ENCODE peak calls at places on chromosomes 1 and 21, in nine cellular contexts. V is AG04450, M is nephron progenitor cell, F is endothelial cell, W is GM13976, N is GM20000, B is astrocyte, S is astrocyte of the spinal cord, D is chondrocyte. E is an unnamed sample.

GRCh38 chr1:213104604-213105003 is 53.6 kb downstream of the RPS6KC1 start:
- DNase-seq in F (no peak), W (no peak), B (no peak), M (no peak), D (no peak), S (no peak), N (no peak), V (no peak), E (no peak)

GRCh38 chr1:20370628-20371200 is 80.0 kb downstream of the VWA5B1 start:
- DNase-seq in D (no peak), N (no peak), M (no peak), V (no peak), F (no peak), B (no peak), W (no peak), S (no peak), E (peak)

GRCh38 chr1:2643414-2644077 is 10.7 kb upstream of the MMEL1 start:
- DNase-seq in W (peak), N (no peak), M (no peak), F (no peak), S (no peak), D (peak), V (no peak), B (no peak), E (no peak)

GRCh38 chr1:186390925-186391324 is 15.3 kb downstream of the ODR4 start:
- DNase-seq in W (no peak), V (no peak), N (no peak), F (no peak), S (no peak), D (no peak), B (no peak), M (no peak), E (no peak)

GRCh38 chr1:108043712-108044111 is 78.7 kb upstream of the VAV3 start:
- DNase-seq in S (no peak), F (no peak), V (no peak), W (peak), N (peak), M (no peak), B (no peak), D (no peak), E (no peak)

GRCh38 chr1:167071286-167071685 is 18.9 kb downstream of the GPA33 start:
- DNase-seq in S (no peak), W (no peak), V (no peak), D (no peak), N (no peak), F (no peak), B (no peak), M (no peak), E (no peak)

GRCh38 chr1:42844592-42845140 is 1.7 kb upstream of the ZNF691 start:
- DNase-seq in W (no peak), V (no peak), S (no peak), B (peak), F (no peak), N (no peak), M (no peak), D (no peak), E (no peak)

GRCh38 chr1:52738148-52738547 is 11.9 kb downstream of the ZYG11B start:
- DNase-seq in F (no peak), V (no peak), M (no peak), N (no peak), B (no peak), S (no peak), W (no peak), D (no peak), E (no peak)

GRCh38 chr1:24996983-24997893 is 67.2 kb upstream of the RUNX3 start:
- DNase-seq in M (no peak), V (no peak), S (no peak), W (peak), D (peak), B (no peak), F (no peak), N (peak), E (peak)

GRCh38 chr1:101757985-101758384 is 238.7 kb downstream of the OLFM3 start:
- DNase-seq in B (no peak), M (no peak), S (no peak), N (no peak), D (no peak), F (no peak), V (no peak), W (no peak), E (no peak)

GRCh38 chr1:2468041-2468472 is 8.0 kb upstream of the PLCH2 start:
- DNase-seq in S (peak), V (peak), D (no peak), B (peak), W (peak), F (peak), N (peak), M (peak), E (no peak)

GRCh38 chr1:62746086-62746808 is 37.7 kb upstream of the ATG4C start:
- DNase-seq in D (no peak), N (peak), W (peak), V (no peak), F (no peak), S (peak), M (no peak), B (peak), E (no peak)

GRCh38 chr1:1253972-1254666 is 7.6 kb upstream of the C1QTNF12 start:
- DNase-seq in M (no peak), N (no peak), B (no peak), V (no peak), W (no peak), S (no peak), F (no peak), D (no peak), E (no peak)

GRCh38 chr1:84961316-84961715 is 35.6 kb downstream of the MCOLN2 start:
- DNase-seq in W (no peak), S (no peak), N (no peak), M (no peak), B (no peak), D (no peak), V (no peak), F (no peak), E (no peak)

GRCh38 chr1:3865606-3866160 is 8.4 kb downstream of the DFFB start:
- DNase-seq in M (no peak), F (no peak), W (no peak), S (no peak), N (no peak), D (no peak), V (no peak), B (no peak), E (peak)

GRCh38 chr1:153790282-153790995 is 15.2 kb downstream of the SLC27A3 start:
- DNase-seq in W (no peak), B (peak), M (no peak), N (no peak), D (peak), V (peak), S (peak), F (no peak), E (no peak)

GRCh38 chr1:168097921-168098528 is 38.7 kb downstream of the GPR161 start:
- DNase-seq in N (no peak), S (no peak), V (no peak), F (no peak), W (no peak), B (no peak), D (no peak), M (no peak), E (no peak)

GRCh38 chr1:154431586-154432373 is 26.6 kb downstream of the IL6R start:
- DNase-seq in V (peak), B (peak), F (no peak), S (peak), N (no peak), W (no peak), M (no peak), D (no peak), E (no peak)

GRCh38 chr1:174963547-174964125 is 36.1 kb upstream of the CACYBP start:
- DNase-seq in F (no peak), N (no peak), B (no peak), D (no peak), V (no peak), W (no peak), M (no peak), S (no peak), E (no peak)

GRCh38 chr21:43018519-43018918 is 44.2 kb downstream of the PKNOX1 start:
- DNase-seq in B (no peak), S (no peak), V (no peak), D (no peak), W (no peak), M (no peak), N (no peak), F (no peak), E (no peak)

GRCh38 chr1:167763525-167764220 is 41.9 kb downstream of the MPZL1 start:
- DNase-seq in B (peak), D (no peak), S (no peak), W (no peak), V (no peak), N (no peak), F (no peak), M (no peak), E (no peak)

GRCh38 chr1:3074297-3074741 is 5.3 kb downstream of the PRDM16 start:
- DNase-seq in M (no peak), F (no peak), W (no peak), D (no peak), B (peak), N (no peak), V (no peak), S (peak), E (no peak)

GRCh38 chr1:57517587-57518397 is 93.9 kb upstream of the DAB1 start:
- DNase-seq in W (no peak), V (no peak), F (no peak), D (no peak), N (no peak), M (no peak), B (no peak), S (no peak), E (no peak)

GRCh38 chr1:9399510-9400424 is 107.1 kb downstream of the SPSB1 start:
- DNase-seq in N (no peak), D (no peak), F (no peak), B (no peak), M (peak), S (peak), W (no peak), V (no peak), E (peak)

GRCh38 chr1:2855206-2856075 is 53.9 kb upstream of the TTC34 start:
- DNase-seq in W (no peak), B (no peak), F (no peak), S (no peak), D (peak), N (no peak), M (no peak), V (no peak), E (no peak)

DNA sequence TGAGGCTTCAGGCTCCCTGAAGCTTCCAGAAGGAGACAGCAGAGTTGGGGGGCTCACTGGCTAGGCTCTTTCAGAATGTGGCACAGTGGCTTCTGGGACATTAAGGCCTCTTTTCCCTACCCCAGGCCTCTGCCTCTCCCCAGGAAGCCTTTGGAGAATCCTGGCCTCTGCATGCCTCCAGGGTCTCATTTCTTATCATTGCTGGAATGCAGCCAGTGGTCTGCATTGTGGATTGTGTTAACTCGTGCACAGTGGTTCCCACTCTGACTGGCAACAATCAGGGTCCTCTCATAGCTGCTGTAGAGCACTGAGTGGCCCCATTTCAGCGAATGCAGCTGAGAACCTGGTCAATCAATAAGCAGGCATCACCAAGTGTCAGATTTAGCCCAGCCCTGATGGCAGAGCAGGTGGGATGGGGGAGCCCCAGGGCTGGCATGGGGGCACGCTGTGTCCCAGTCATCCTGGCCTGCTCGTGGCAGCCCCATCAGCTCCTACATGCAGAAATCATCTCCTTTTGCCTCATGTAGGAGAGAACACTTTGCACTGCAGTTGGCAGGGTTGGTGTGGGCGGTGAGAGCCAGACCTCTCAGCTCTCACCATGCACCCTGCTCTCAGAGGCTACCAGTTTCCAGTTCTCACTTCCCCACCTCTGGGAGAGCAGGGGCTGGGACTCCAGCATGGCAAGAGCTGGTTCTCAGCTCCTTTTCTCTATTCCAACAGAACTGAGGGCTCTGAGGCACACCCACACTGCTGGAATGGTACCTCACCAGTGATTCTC is 13.4 kb downstream of the ADORA1 start:
- DNase-seq in N (no peak), V (no peak), B (no peak), S (no peak), F (no peak), M (no peak), W (no peak), D (no peak), E (no peak)
- TF ChIP-seq CTCF in N (no peak), V (no peak), B (no peak), S (no peak), F (no peak), M (no peak), W (no peak), D (no peak), E (no peak)

GRCh38 chr1:31677401-31677800 is 26.4 kb downstream of the COL16A1 start:
- DNase-seq in F (no peak), M (no peak), S (no peak), N (no peak), W (no peak), B (no peak), V (no peak), D (no peak), E (no peak)

GRCh38 chr1:31675161-31675560 is 28.7 kb downstream of the COL16A1 start:
- DNase-seq in V (no peak), M (no peak), B (no peak), W (no peak), N (no peak), S (no peak), F (no peak), D (no peak), E (no peak)

GRCh38 chr1:31672988-31673387 is 28.3 kb upstream of the PEF1 start:
- DNase-seq in F (no peak), M (no peak), D (no peak), N (no peak), W (no peak), B (no peak), S (no peak), V (no peak), E (peak)

GRCh38 chr1:31675761-31676160 is 28.1 kb downstream of the COL16A1 start:
- DNase-seq in B (no peak), N (no peak), S (no peak), F (no peak), W (no peak), M (no peak), D (no peak), V (no peak), E (no peak)

GRCh38 chr1:31674626-31675025 is 29.2 kb downstream of the COL16A1 start:
- DNase-seq in D (no peak), S (no peak), F (no peak), V (no peak), M (no peak), W (no peak), B (no peak), N (no peak), E (no peak)
- TF ChIP-seq CTCF in D (no peak), S (no peak), F (no peak), V (no peak), M (no peak), W (no peak), B (no peak), N (no peak), E (no peak)

GRCh38 chr1:231969078-231969477 is 342.5 kb downstream of the DISC1 start:
- DNase-seq in F (no peak), B (no peak), V (no peak), M (no peak), N (no peak), S (no peak), D (no peak), W (no peak), E (peak)

GRCh38 chr1:231964955-231965354 is 338.4 kb downstream of the DISC1 start:
- DNase-seq in B (no peak), S (no peak), M (no peak), D (no peak), N (no peak), V (no peak), F (no peak), W (no peak), E (no peak)

GRCh38 chr1:231965615-231966014 is 339.0 kb downstream of the DISC1 start:
- DNase-seq in B (no peak), V (no peak), D (no peak), W (no peak), N (no peak), F (no peak), S (no peak), M (no peak), E (no peak)

GRCh38 chr1:231964241-231964640 is 337.7 kb downstream of the DISC1 start:
- DNase-seq in B (no peak), N (no peak), D (no peak), W (no peak), S (no peak), F (no peak), V (no peak), M (no peak), E (no peak)

DNA sequence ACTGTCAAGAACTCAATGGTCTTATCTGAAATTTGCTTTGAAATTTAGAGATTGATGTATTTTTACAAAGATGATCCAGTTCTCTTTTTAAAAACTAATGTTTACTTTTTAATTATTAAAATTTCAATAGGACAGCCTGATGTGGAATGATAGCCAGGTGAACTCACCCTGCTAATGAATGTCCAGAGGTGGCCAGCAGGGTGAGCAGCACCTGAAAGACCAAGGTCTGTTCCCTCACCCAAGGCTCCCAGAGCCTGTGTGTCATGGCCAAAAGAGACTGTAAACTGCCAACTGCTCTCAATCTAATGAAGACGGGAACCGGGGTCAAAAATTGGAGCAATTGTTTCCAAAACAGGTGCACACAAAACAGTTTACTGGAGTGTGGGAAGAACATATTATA is 340.4 kb downstream of the DISC1 start:
- DNase-seq in D (no peak), B (no peak), W (no peak), N (no peak), M (no peak), S (no peak), F (no peak), V (no peak), E (no peak)
- TF ChIP-seq CTCF in D (no peak), B (no peak), W (no peak), N (no peak), M (no peak), S (no peak), F (no peak), V (no peak), E (no peak)

GRCh38 chr1:39017266-39017665 is 8.9 kb upstream of the NDUFS5 start:
- DNase-seq in M (no peak), D (no peak), S (no peak), N (no peak), V (no peak), W (no peak), B (no peak), F (no peak), E (no peak)

GRCh38 chr1:39026051-39026946 is at the start of gene NDUFS5:
- DNase-seq in W (peak), S (peak), N (peak), M (peak), F (peak), B (peak), D (peak), V (peak), E (peak)

GRCh38 chr1:39023140-39023539 is 3.0 kb upstream of the NDUFS5 start:
- DNase-seq in B (no peak), D (no peak), N (no peak), M (no peak), F (no peak), V (no peak), S (no peak), W (no peak), E (no peak)

GRCh38 chr1:39016604-39017171 is 9.5 kb upstream of the NDUFS5 start:
- DNase-seq in N (no peak), M (no peak), V (no peak), S (no peak), D (no peak), W (no peak), B (no peak), F (no peak), E (no peak)

GRCh38 chr1:39021431-39021830 is 4.7 kb upstream of the NDUFS5 start:
- DNase-seq in W (no peak), B (no peak), S (no peak), N (no peak), D (no peak), V (no peak), F (no peak), M (no peak), E (no peak)
- TF ChIP-seq CTCF in W (no peak), B (no peak), S (no peak), N (no peak), D (no peak), V (no peak), F (no peak), M (no peak), E (no peak)

GRCh38 chr1:179190861-179191260 is 38.6 kb downstream of the ABL2 start:
- DNase-seq in V (no peak), M (no peak), N (no peak), B (no peak), D (no peak), W (no peak), S (peak), F (no peak), E (no peak)

GRCh38 chr1:179195374-179195773 is 34.1 kb downstream of the ABL2 start:
- DNase-seq in D (no peak), S (no peak), B (no peak), W (no peak), M (no peak), N (no peak), V (no peak), F (no peak), E (no peak)

GRCh38 chr1:179197690-179198297 is 31.7 kb downstream of the ABL2 start:
- DNase-seq in V (no peak), F (no peak), M (no peak), N (no peak), B (no peak), W (no peak), S (no peak), D (no peak), E (no peak)

DNA sequence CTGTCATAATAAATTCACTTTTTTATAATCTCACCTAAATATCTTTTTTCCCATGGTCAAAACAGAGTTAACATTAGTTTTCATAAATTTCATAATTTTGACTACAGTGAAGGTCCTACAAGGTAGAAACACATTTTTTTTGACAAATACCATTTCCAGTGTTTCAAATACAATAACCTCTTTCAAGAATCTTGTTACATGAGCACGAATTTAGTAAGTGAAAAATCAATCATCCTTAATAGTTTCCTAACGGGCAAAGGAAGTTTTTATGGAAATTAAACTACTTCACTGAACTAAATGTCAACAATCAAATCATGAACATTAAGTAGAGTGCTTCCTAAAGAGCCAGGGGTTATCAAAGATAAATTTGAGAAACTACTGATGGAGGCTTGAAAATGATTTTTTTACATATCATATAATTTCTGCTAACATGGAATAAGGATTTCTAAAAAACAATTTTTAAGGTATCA is 35.4 kb downstream of the ABL2 start:
- DNase-seq in M (no peak), B (no peak), W (no peak), F (no peak), D (no peak), S (no peak), N (no peak), V (no peak), E (no peak)
- TF ChIP-seq CTCF in M (no peak), B (no peak), W (no peak), F (peak), D (no peak), S (no peak), N (no peak), V (no peak), E (peak)

GRCh38 chr1:17338706-17339493 is 30.9 kb downstream of the PADI4 start:
- DNase-seq in N (no peak), W (no peak), B (no peak), F (no peak), D (peak), M (no peak), V (no peak), S (no peak), E (peak)
- TF ChIP-seq CTCF in N (no peak), W (no peak), B (no peak), F (no peak), D (peak), M (no peak), V (no peak), S (peak), E (no peak)

DNA sequence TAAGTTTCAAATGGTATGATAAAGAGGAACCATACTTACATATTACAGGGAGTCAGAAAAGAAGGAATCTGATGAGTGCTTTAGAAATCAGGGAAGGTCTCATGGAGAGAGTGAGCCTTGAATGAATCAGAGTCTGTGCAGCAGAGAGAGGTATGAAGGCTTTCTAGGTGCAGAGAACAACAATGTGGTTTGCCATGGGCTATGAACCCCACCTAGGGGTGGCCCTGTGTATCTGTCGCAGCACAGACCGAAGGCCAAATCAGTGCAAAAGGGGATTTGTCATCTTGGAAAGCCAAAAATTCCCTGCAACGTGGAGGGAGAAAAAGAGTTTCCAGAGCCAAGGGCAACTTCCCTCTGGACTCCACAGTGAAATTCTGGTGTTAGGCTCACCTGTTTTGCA is 3.5 kb downstream of the PAPPA2 start:
- DNase-seq in N (peak), B (no peak), W (peak), D (no peak), F (peak), M (no peak), V (no peak), S (no peak), E (no peak)
- TF ChIP-seq CTCF in N (peak), B (no peak), W (no peak), D (no peak), F (peak), M (peak), V (peak), S (no peak), E (peak)